ENCODE peak calls at places on chromosome 14, in four cellular contexts. One of them, this sample, is unnamed.

GRCh38 chr14:92495041-92495440 is 18.5 kb upstream of the RIN3 start:
- DNase-seq in psoas muscle: no peak
- DNase-seq in ovary: no peak
- DNase-seq in WERI-Rb-1: no peak
- DNase-seq in this sample: peak

GRCh38 chr14:99579077-99579836 is 24.8 kb downstream of the CCDC85C start:
- DNase-seq in WERI-Rb-1: no peak
- DNase-seq in ovary: no peak
- DNase-seq in psoas muscle: no peak
- DNase-seq in this sample: no peak

GRCh38 chr14:61929651-61930050 is 167.4 kb downstream of the SNAPC1 start:
- DNase-seq in ovary: no peak
- DNase-seq in psoas muscle: no peak
- DNase-seq in WERI-Rb-1: no peak
- DNase-seq in this sample: peak

GRCh38 chr14:55237999-55238680 is 33.1 kb upstream of the FBXO34 start:
- DNase-seq in ovary: no peak
- DNase-seq in psoas muscle: no peak
- DNase-seq in WERI-Rb-1: no peak
- DNase-seq in this sample: peak

GRCh38 chr14:69673578-69674305 is 62.3 kb downstream of the SUSD6 start:
- DNase-seq in WERI-Rb-1: no peak
- DNase-seq in ovary: no peak
- DNase-seq in psoas muscle: no peak
- DNase-seq in this sample: no peak

GRCh38 chr14:96040836-96041371 is 1.7 kb downstream of the C14orf132 start:
- DNase-seq in WERI-Rb-1: no peak
- DNase-seq in psoas muscle: no peak
- DNase-seq in ovary: no peak
- DNase-seq in this sample: peak

GRCh38 chr14:23544511-23545447 is 6.8 kb downstream of the ZFHX2 start:
- DNase-seq in ovary: no peak
- DNase-seq in WERI-Rb-1: no peak
- DNase-seq in psoas muscle: peak
- DNase-seq in this sample: no peak

GRCh38 chr14:63857467-63858030 is 4.7 kb downstream of the SYNE2 start:
- DNase-seq in WERI-Rb-1: no peak
- DNase-seq in psoas muscle: no peak
- DNase-seq in ovary: no peak
- DNase-seq in this sample: no peak

GRCh38 chr14:51457858-51458562 is 193.7 kb upstream of the FRMD6 start:
- DNase-seq in WERI-Rb-1: no peak
- DNase-seq in psoas muscle: no peak
- DNase-seq in ovary: no peak
- DNase-seq in this sample: peak

GRCh38 chr14:70921669-70922068 is 14.4 kb downstream of the PCNX1 start:
- DNase-seq in psoas muscle: no peak
- DNase-seq in ovary: no peak
- DNase-seq in WERI-Rb-1: no peak
- DNase-seq in this sample: peak

GRCh38 chr14:42174357-42174756 is 567.7 kb downstream of the LRFN5 start:
- DNase-seq in ovary: no peak
- DNase-seq in psoas muscle: no peak
- DNase-seq in WERI-Rb-1: no peak
- DNase-seq in this sample: no peak

GRCh38 chr14:50038398-50039119 is 77.8 kb downstream of the VCPKMT start:
- DNase-seq in psoas muscle: peak
- DNase-seq in WERI-Rb-1: no peak
- DNase-seq in ovary: no peak
- DNase-seq in this sample: peak

GRCh38 chr14:104556256-104557021 is 23.1 kb upstream of the C14orf180 start:
- DNase-seq in ovary: no peak
- DNase-seq in psoas muscle: peak
- DNase-seq in WERI-Rb-1: peak
- DNase-seq in this sample: no peak

GRCh38 chr14:51539571-51540037 is 112.1 kb upstream of the FRMD6 start:
- DNase-seq in psoas muscle: no peak
- DNase-seq in ovary: no peak
- DNase-seq in WERI-Rb-1: no peak
- DNase-seq in this sample: peak

GRCh38 chr14:96852823-96853422 is 55.7 kb downstream of the VRK1 start:
- DNase-seq in ovary: no peak
- DNase-seq in WERI-Rb-1: peak
- DNase-seq in psoas muscle: no peak
- DNase-seq in this sample: peak

GRCh38 chr14:103031956-103032355 is 25.4 kb downstream of the CDC42BPB start:
- DNase-seq in ovary: no peak
- DNase-seq in psoas muscle: no peak
- DNase-seq in WERI-Rb-1: peak
- DNase-seq in this sample: peak

GRCh38 chr14:103206023-103206481 is 82.8 kb downstream of the TNFAIP2 start:
- DNase-seq in ovary: peak
- DNase-seq in psoas muscle: peak
- DNase-seq in WERI-Rb-1: no peak
- DNase-seq in this sample: peak

GRCh38 chr14:68637106-68638021 is 155.5 kb downstream of the ZFP36L1 start:
- DNase-seq in psoas muscle: peak
- DNase-seq in ovary: no peak
- DNase-seq in WERI-Rb-1: no peak
- DNase-seq in this sample: peak

GRCh38 chr14:61252354-61253063 is 28.6 kb downstream of the TMEM30B start:
- DNase-seq in ovary: peak
- DNase-seq in WERI-Rb-1: peak
- DNase-seq in psoas muscle: peak
- DNase-seq in this sample: peak

GRCh38 chr14:101235042-101235871 is 326.0 kb upstream of the DIO3 start:
- DNase-seq in WERI-Rb-1: peak
- DNase-seq in psoas muscle: peak
- DNase-seq in ovary: no peak
- DNase-seq in this sample: peak

GRCh38 chr14:101234588-101234937 is 326.7 kb upstream of the DIO3 start:
- DNase-seq in psoas muscle: no peak
- DNase-seq in ovary: no peak
- DNase-seq in WERI-Rb-1: no peak
- DNase-seq in this sample: no peak

GRCh38 chr14:101233391-101233790 is 327.9 kb upstream of the DIO3 start:
- DNase-seq in WERI-Rb-1: no peak
- DNase-seq in psoas muscle: no peak
- DNase-seq in ovary: no peak
- DNase-seq in this sample: no peak

GRCh38 chr14:101233016-101233355 is 328.3 kb upstream of the DIO3 start:
- DNase-seq in ovary: no peak
- DNase-seq in WERI-Rb-1: no peak
- DNase-seq in psoas muscle: no peak
- DNase-seq in this sample: no peak

GRCh38 chr14:101233861-101234587 is 327.3 kb upstream of the DIO3 start:
- DNase-seq in psoas muscle: no peak
- DNase-seq in ovary: no peak
- DNase-seq in WERI-Rb-1: no peak
- DNase-seq in this sample: no peak
- H3K4me3 ChIP-seq in psoas muscle: no peak
- H3K4me3 ChIP-seq in ovary: no peak
- H3K4me3 ChIP-seq in WERI-Rb-1: no peak
- H3K4me3 ChIP-seq in this sample: no peak

GRCh38 chr14:75259946-75260545 is 18.6 kb upstream of the FOS start:
- DNase-seq in ovary: no peak
- DNase-seq in psoas muscle: no peak
- DNase-seq in WERI-Rb-1: no peak
- DNase-seq in this sample: peak

GRCh38 chr14:75258803-75259509 is 19.7 kb upstream of the FOS start:
- DNase-seq in ovary: peak
- DNase-seq in WERI-Rb-1: peak
- DNase-seq in psoas muscle: peak
- DNase-seq in this sample: peak

GRCh38 chr14:75257241-75257640 is 21.4 kb upstream of the FOS start:
- DNase-seq in psoas muscle: no peak
- DNase-seq in ovary: no peak
- DNase-seq in WERI-Rb-1: no peak
- DNase-seq in this sample: no peak

GRCh38 chr14:75258079-75258802 is 20.4 kb upstream of the FOS start:
- DNase-seq in psoas muscle: peak
- DNase-seq in WERI-Rb-1: no peak
- DNase-seq in ovary: peak
- DNase-seq in this sample: peak

GRCh38 chr14:75259510-75259855 is 19.1 kb upstream of the FOS start:
- DNase-seq in ovary: no peak
- DNase-seq in psoas muscle: no peak
- DNase-seq in WERI-Rb-1: peak
- DNase-seq in this sample: peak
- TF ChIP-seq CTCF in ovary: peak
- TF ChIP-seq CTCF in psoas muscle: no peak
- TF ChIP-seq CTCF in WERI-Rb-1: peak
- TF ChIP-seq CTCF in this sample: peak

GRCh38 chr14:105864116-105864515 is 337.7 kb downstream of the TMEM121 start:
- DNase-seq in psoas muscle: no peak
- DNase-seq in WERI-Rb-1: no peak
- DNase-seq in ovary: peak
- DNase-seq in this sample: no peak
- H3K4me3 ChIP-seq in psoas muscle: no peak
- H3K4me3 ChIP-seq in WERI-Rb-1: no peak
- H3K4me3 ChIP-seq in ovary: no peak
- H3K4me3 ChIP-seq in this sample: no peak

GRCh38 chr14:88563845-88564244 is 1.0 kb downstream of the ZC3H14 start:
- DNase-seq in WERI-Rb-1: no peak
- DNase-seq in psoas muscle: no peak
- DNase-seq in ovary: no peak
- DNase-seq in this sample: no peak

GRCh38 chr14:88565427-88565826 is 2.6 kb downstream of the ZC3H14 start:
- DNase-seq in psoas muscle: no peak
- DNase-seq in WERI-Rb-1: no peak
- DNase-seq in ovary: no peak
- DNase-seq in this sample: no peak

GRCh38 chr14:88562532-88562830 is 356 bp upstream of the ZC3H14 start:
- DNase-seq in psoas muscle: no peak
- DNase-seq in ovary: no peak
- DNase-seq in WERI-Rb-1: no peak
- DNase-seq in this sample: no peak

GRCh38 chr14:88559852-88560251 is 3.0 kb upstream of the ZC3H14 start:
- DNase-seq in psoas muscle: no peak
- DNase-seq in WERI-Rb-1: no peak
- DNase-seq in ovary: no peak
- DNase-seq in this sample: peak

DNA sequence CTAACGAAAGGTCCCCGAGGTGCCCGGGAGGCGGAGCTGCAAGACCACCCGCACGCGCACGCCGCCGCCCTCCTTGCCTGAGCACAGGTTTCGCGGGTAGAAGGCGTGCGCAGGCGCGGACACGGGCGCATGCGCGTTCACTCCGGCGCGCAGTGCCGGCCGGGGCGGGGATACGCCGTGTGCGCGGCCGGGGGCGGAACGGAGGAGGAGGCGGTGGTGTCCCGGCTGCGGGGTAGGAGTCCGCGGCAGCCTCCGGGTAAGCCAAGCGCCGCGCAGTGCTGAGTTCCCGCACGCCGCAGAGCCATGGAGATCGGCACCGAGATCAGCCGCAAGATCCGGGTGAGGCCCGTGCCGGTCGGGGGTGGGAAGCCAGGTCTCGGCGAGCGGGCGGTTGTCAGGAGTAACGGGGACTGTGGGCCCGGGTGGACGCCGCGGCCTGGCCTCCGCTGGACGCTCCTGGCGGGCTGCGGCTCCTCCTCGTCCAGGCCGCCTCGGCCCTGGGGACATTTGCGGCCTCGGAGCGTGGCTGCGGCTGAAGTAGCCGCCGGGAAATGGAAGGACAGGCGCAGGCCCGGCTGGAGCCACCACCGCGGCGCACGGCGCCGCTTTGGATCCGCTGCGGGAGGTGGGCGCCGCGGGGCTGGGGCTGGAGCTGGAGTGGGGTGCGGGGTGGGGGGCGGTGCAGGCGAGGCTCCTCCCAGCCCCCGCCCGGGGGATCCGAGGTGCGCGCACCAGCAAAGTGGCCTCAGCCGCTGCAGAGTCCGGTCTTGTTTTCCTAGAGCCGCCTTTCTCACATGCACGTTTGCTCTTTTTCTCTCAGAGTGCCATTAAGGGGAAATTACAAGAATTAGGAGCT is at the start of gene ZC3H14:
- DNase-seq in WERI-Rb-1: peak
- DNase-seq in psoas muscle: peak
- DNase-seq in ovary: peak
- DNase-seq in this sample: peak
- TF ChIP-seq CTCF in WERI-Rb-1: peak
- TF ChIP-seq CTCF in psoas muscle: no peak
- TF ChIP-seq CTCF in ovary: no peak
- TF ChIP-seq CTCF in this sample: no peak

DNA sequence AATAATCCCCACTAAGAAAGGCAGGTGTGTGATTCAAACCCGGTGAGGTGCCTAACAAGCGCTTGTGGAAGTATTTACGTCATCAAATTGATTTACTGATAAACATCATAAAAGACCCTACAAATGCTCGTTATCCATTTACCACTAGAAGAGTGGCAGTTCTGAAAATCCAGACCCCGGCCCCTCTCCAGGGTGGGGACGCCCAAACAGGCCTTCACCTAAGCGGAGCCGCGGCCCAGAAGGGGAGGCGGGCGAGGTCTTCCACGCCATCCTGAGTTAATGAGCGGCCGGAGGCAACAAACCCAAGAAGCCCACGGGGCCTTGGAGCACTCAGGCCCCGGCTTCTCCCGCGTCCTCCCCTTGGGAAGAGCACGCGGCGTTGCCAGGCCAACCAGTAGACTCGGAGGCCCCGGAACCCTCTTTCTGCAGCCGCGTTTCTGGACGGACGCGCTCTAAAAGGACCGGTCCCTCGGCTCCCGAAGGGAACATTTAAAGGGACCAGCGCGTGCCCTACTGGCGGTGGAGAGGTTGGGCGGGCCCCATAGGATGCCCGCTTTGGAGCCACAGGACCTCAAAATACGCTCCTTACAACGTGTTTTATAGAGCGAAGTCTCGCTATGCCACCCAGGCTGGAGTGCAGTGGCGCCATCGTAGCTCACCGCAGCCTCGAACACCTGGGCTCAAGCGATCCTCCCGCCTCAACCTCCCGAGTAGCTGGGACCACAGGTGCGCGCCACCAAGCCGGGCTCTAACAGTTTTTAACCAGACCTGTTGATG is 3.5 kb downstream of the PTPN21 start:
- DNase-seq in ovary: peak
- DNase-seq in WERI-Rb-1: no peak
- DNase-seq in psoas muscle: peak
- DNase-seq in this sample: peak
- H3K4me3 ChIP-seq in ovary: peak
- H3K4me3 ChIP-seq in WERI-Rb-1: no peak
- H3K4me3 ChIP-seq in psoas muscle: peak
- H3K4me3 ChIP-seq in this sample: peak

This sample was measured in fibroblast of villous mesenchyme.